ENCODE peak calls at places on chromosome 12, in seven cellular contexts. V is Peyer's patch, P is transverse colon, L is ovary, W is right lobe of liver, O is adrenal gland, Y is H54. G is an unnamed sample.

GRCh38 chr12:65279387-65280112 is 1.1 kb downstream of the MSRB3 start:
- DNase-seq in O (no peak), Y (peak; percentile 49), L (no peak), P (no peak), V (no peak), W (no peak), G (no peak)

GRCh38 chr12:76144253-76144564 is 59.7 kb upstream of the NAP1L1 start:
- DNase-seq in Y (no peak), W (no peak), L (no peak), O (no peak), V (no peak), P (peak; percentile 11), G (no peak)

GRCh38 chr12:62190921-62191746 is 69.1 kb upstream of the USP15 start:
- DNase-seq in V (peak; percentile 47), P (no peak), O (no peak), Y (no peak), L (peak; percentile 46), W (peak; percentile 63), G (no peak)

GRCh38 chr12:4117386-4118016 is 156.1 kb upstream of the CCND2 start:
- DNase-seq in P (peak; percentile 46), W (no peak), V (no peak), L (no peak), Y (no peak), O (no peak), G (peak; percentile 62)

GRCh38 chr12:108832730-108833354 is 24.5 kb downstream of the SSH1 start:
- DNase-seq in Y (peak; percentile 30), O (peak; percentile 29), L (no peak), P (no peak), W (no peak), V (no peak), G (no peak)

GRCh38 chr12:121543786-121544185 is 37.0 kb downstream of the KDM2B start:
- DNase-seq in Y (no peak), V (no peak), L (no peak), O (no peak), P (no peak), W (no peak), G (no peak)

GRCh38 chr12:2198088-2198501 is 145.3 kb downstream of the CACNA1C start:
- DNase-seq in P (no peak), O (no peak), Y (peak; percentile 79), W (no peak), V (no peak), L (peak; percentile 51), G (no peak)

GRCh38 chr12:90301734-90302133 is 593.1 kb upstream of the ATP2B1 start:
- DNase-seq in Y (no peak), W (no peak), L (no peak), V (no peak), O (no peak), P (no peak), G (no peak)

GRCh38 chr12:129776977-129777667 is 126.7 kb downstream of the TMEM132D start:
- DNase-seq in Y (no peak), O (no peak), L (no peak), W (no peak), V (no peak), P (no peak), G (no peak)
- TF ChIP-seq POLR2A in Y (no peak), O (no peak), L (no peak), W (no peak), V (no peak), P (no peak), G (no peak)

DNA sequence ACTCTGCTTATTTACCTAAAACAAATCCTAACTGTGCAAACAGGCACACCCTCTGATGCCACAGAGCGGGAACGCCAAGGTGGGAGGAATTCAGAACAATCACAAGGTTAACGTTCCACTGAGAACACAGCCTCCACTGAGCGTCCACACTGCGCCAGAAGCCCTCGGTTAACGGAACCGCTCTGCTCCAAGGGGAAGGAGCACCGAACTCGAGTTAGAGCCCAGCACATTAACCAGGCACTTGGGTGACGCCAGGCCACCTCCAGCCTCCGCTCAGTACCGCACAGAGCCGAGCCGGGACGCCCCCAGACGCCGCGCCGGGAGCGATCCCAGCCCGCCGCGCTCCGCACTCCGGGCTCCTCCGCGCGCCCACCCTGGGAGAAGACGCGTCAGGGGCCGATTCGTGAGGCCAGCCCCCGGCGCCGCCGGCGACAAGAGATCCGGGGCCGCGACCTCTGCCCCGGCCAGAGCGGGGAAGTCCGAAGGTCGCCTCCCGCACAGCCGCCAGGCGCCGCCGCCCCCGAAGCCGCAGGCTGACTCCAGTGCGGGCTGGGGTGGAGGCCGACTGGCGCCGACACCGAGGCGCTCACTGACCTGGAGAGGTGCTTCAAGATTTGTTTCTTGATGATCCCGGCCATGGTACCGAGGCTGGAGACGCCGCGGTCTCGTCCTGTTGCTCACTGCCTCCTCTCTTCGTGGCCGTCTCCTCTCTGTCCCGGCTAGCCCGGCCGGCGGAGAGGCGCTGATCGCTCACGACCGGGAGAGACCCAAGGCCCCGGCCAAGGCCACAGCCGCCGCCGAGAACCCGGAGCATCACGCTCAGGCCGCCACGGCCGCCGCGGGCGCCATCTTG is 450 bp downstream of the BLTP3B start:
- DNase-seq in L (peak; percentile 76), W (peak; percentile 84), O (peak; percentile 48), Y (peak; percentile 19), P (peak; percentile 68), V (peak; percentile 73), G (peak; percentile 60)
- TF ChIP-seq POLR2A in L (peak; percentile 78), W (peak; percentile 69), O (peak; percentile 64), Y (peak; percentile 90), P (peak; percentile 71), V (peak; percentile 40), G (no peak)

DNA sequence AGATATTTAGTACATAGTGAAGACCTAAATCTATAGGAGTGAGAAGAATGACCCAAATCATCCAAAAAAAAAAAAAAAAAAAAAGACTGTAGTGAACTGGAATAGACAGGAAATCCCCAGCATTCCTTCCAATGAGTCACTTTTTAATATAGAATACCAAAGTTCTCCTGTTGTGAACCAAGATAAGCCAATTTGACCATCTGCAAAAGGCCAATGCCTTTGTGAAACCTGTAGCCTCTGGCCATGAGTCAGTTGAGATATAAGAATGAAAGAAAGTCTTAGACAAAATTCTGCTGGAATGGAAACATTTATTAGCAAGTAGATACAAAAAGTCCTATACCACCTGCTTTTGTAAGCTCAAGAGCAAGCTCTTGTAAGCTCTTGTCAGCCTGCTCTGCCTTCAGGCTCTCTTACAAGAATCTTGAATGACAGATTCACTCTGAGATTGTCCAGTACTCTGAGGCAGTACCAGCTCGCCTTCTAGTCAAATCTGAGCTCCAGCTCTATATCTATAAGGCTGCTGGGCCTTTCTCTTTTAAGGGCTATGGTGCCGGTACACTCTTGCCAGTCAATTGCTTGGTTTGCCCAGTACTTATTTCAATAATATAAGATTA is 243.0 kb upstream of the TMTC1 start:
- DNase-seq in V (no peak), P (no peak), Y (peak; percentile 23), W (no peak), L (no peak), O (no peak), G (no peak)
- TF ChIP-seq POLR2A in V (no peak), P (no peak), Y (no peak), W (no peak), L (no peak), O (no peak), G (no peak)

GRCh38 chr12:26832817-26833691 is at the start of gene ITPR2:
- DNase-seq in W (peak; percentile 98), P (peak; percentile 97), L (peak; percentile 96), Y (peak; percentile 93), O (peak; percentile 96), V (peak; percentile 96), G (peak; percentile 91)
- TF ChIP-seq POLR2A in W (peak; percentile 92), P (peak; percentile 83), L (peak; percentile 88), Y (peak; percentile 91), O (peak; percentile 91), V (peak; percentile 58), G (no peak)

GRCh38 chr12:6956332-6956727 is 5.2 kb downstream of the PTPN6 start:
- DNase-seq in V (no peak), O (no peak), W (peak; percentile 50), P (no peak), L (peak; percentile 33), Y (no peak), G (no peak)
- TF ChIP-seq POLR2A in V (no peak), O (no peak), W (no peak), P (no peak), L (no peak), Y (no peak), G (no peak)

GRCh38 chr12:6977653-6978052 is 6.9 kb downstream of the EMG1 start:
- DNase-seq in V (no peak), W (no peak), P (no peak), Y (no peak), O (no peak), L (no peak), G (no peak)
- TF ChIP-seq POLR2A in V (no peak), W (no peak), P (no peak), Y (no peak), O (no peak), L (no peak), G (no peak)

DNA sequence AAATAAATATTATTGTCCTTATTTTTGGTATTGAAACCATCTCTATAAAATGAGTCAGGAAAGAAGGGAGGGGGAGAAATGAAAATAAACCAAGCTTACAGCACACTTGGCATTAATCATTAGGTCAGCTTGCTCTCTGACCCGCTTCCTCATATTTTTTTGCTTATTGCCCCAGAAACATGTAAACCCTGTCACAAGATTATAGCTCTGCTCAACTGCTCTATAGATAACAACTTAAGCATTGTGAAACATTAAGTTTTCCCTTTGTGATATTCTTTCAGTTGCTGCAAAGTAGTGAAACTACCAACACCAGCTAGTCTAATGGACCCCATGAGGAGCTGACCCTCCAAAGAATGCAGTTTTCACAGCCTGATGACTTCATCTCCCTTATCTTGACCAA is 819.5 kb downstream of the SLC16A7 start:
- DNase-seq in W (no peak), Y (no peak), O (no peak), L (no peak), V (no peak), P (no peak), G (no peak)
- TF ChIP-seq POLR2A in W (no peak), Y (no peak), O (no peak), L (no peak), V (no peak), P (no peak), G (no peak)